ENCODE peak calls at places on chromosomes 16 and 17, in nine cellular contexts. One of them, this sample, is unnamed.

GRCh38 chr16:11090947-11091785 is 146.8 kb downstream of the CLEC16A start:
- DNase-seq in HepG2: no peak
- DNase-seq in tibial nerve: no peak
- DNase-seq in GM12878: no peak
- DNase-seq in sigmoid colon: no peak
- DNase-seq in A549: no peak
- DNase-seq in transverse colon: no peak
- DNase-seq in ovary: no peak
- DNase-seq in esophagus muscularis mucosa: no peak
- DNase-seq in this sample: no peak

GRCh38 chr17:3710951-3711383 is 12.7 kb upstream of the HASPIN start:
- DNase-seq in transverse colon: peak
- DNase-seq in ovary: no peak
- DNase-seq in GM12878: peak
- DNase-seq in HepG2: no peak
- DNase-seq in A549: no peak
- DNase-seq in tibial nerve: no peak
- DNase-seq in esophagus muscularis mucosa: no peak
- DNase-seq in sigmoid colon: no peak
- DNase-seq in this sample: no peak

GRCh38 chr17:48358203-48358602 is 71.8 kb downstream of the SKAP1 start:
- DNase-seq in ovary: no peak
- DNase-seq in sigmoid colon: no peak
- DNase-seq in esophagus muscularis mucosa: no peak
- DNase-seq in A549: no peak
- DNase-seq in GM12878: no peak
- DNase-seq in tibial nerve: no peak
- DNase-seq in transverse colon: no peak
- DNase-seq in HepG2: no peak
- DNase-seq in this sample: no peak

GRCh38 chr17:56913000-56913866 is 616 bp downstream of the TRIM25 start:
- DNase-seq in A549: no peak
- DNase-seq in tibial nerve: no peak
- DNase-seq in ovary: no peak
- DNase-seq in sigmoid colon: peak
- DNase-seq in transverse colon: no peak
- DNase-seq in HepG2: no peak
- DNase-seq in esophagus muscularis mucosa: no peak
- DNase-seq in GM12878: no peak
- DNase-seq in this sample: no peak

GRCh38 chr16:70255584-70255983 is 3.8 kb upstream of the EXOSC6 start:
- DNase-seq in sigmoid colon: no peak
- DNase-seq in tibial nerve: no peak
- DNase-seq in transverse colon: no peak
- DNase-seq in ovary: no peak
- DNase-seq in HepG2: no peak
- DNase-seq in GM12878: no peak
- DNase-seq in A549: no peak
- DNase-seq in esophagus muscularis mucosa: no peak
- DNase-seq in this sample: peak

GRCh38 chr17:16488572-16488997 is 3.4 kb downstream of the LRRC75A start:
- DNase-seq in tibial nerve: no peak
- DNase-seq in sigmoid colon: no peak
- DNase-seq in HepG2: no peak
- DNase-seq in GM12878: no peak
- DNase-seq in ovary: no peak
- DNase-seq in A549: no peak
- DNase-seq in esophagus muscularis mucosa: no peak
- DNase-seq in transverse colon: peak
- DNase-seq in this sample: peak

GRCh38 chr17:9002610-9003354 is 18.5 kb upstream of the NTN1 start:
- DNase-seq in GM12878: no peak
- DNase-seq in ovary: no peak
- DNase-seq in A549: peak
- DNase-seq in tibial nerve: no peak
- DNase-seq in esophagus muscularis mucosa: no peak
- DNase-seq in transverse colon: no peak
- DNase-seq in HepG2: no peak
- DNase-seq in sigmoid colon: no peak
- DNase-seq in this sample: no peak

GRCh38 chr16:85284138-85284897 is 172.0 kb upstream of the CIBAR2 start:
- DNase-seq in transverse colon: no peak
- DNase-seq in ovary: no peak
- DNase-seq in HepG2: no peak
- DNase-seq in sigmoid colon: no peak
- DNase-seq in esophagus muscularis mucosa: no peak
- DNase-seq in A549: no peak
- DNase-seq in tibial nerve: no peak
- DNase-seq in GM12878: no peak
- DNase-seq in this sample: no peak

GRCh38 chr16:64412578-64413280 is 709.1 kb downstream of the CDH11 start:
- DNase-seq in transverse colon: no peak
- DNase-seq in A549: no peak
- DNase-seq in sigmoid colon: no peak
- DNase-seq in HepG2: no peak
- DNase-seq in ovary: no peak
- DNase-seq in esophagus muscularis mucosa: no peak
- DNase-seq in GM12878: no peak
- DNase-seq in tibial nerve: no peak
- DNase-seq in this sample: no peak

GRCh38 chr17:40355123-40355803 is 9.3 kb downstream of the GJD3 start:
- DNase-seq in esophagus muscularis mucosa: no peak
- DNase-seq in ovary: peak
- DNase-seq in A549: peak
- DNase-seq in tibial nerve: peak
- DNase-seq in HepG2: peak
- DNase-seq in GM12878: no peak
- DNase-seq in transverse colon: peak
- DNase-seq in sigmoid colon: peak
- DNase-seq in this sample: peak

GRCh38 chr16:11133344-11133921 is 122.6 kb downstream of the SOCS1 start:
- DNase-seq in transverse colon: peak
- DNase-seq in HepG2: peak
- DNase-seq in GM12878: no peak
- DNase-seq in tibial nerve: peak
- DNase-seq in esophagus muscularis mucosa: no peak
- DNase-seq in A549: no peak
- DNase-seq in ovary: peak
- DNase-seq in sigmoid colon: peak
- DNase-seq in this sample: peak

GRCh38 chr16:10846213-10846998 is 27.8 kb upstream of the TVP23A start:
- DNase-seq in GM12878: no peak
- DNase-seq in HepG2: no peak
- DNase-seq in sigmoid colon: no peak
- DNase-seq in esophagus muscularis mucosa: no peak
- DNase-seq in transverse colon: no peak
- DNase-seq in ovary: no peak
- DNase-seq in A549: no peak
- DNase-seq in tibial nerve: no peak
- DNase-seq in this sample: no peak

GRCh38 chr16:57314161-57314785 is 29.8 kb upstream of the PLLP start:
- DNase-seq in tibial nerve: no peak
- DNase-seq in transverse colon: no peak
- DNase-seq in sigmoid colon: peak
- DNase-seq in HepG2: no peak
- DNase-seq in A549: no peak
- DNase-seq in ovary: no peak
- DNase-seq in esophagus muscularis mucosa: peak
- DNase-seq in GM12878: no peak
- DNase-seq in this sample: peak
- TF ChIP-seq EP300 in tibial nerve: no peak
- TF ChIP-seq EP300 in transverse colon: no peak
- TF ChIP-seq EP300 in sigmoid colon: no peak
- TF ChIP-seq EP300 in HepG2: no peak
- TF ChIP-seq EP300 in A549: no peak
- TF ChIP-seq EP300 in ovary: no peak
- TF ChIP-seq EP300 in esophagus muscularis mucosa: no peak
- TF ChIP-seq EP300 in GM12878: no peak
- TF ChIP-seq EP300 in this sample: no peak

DNA sequence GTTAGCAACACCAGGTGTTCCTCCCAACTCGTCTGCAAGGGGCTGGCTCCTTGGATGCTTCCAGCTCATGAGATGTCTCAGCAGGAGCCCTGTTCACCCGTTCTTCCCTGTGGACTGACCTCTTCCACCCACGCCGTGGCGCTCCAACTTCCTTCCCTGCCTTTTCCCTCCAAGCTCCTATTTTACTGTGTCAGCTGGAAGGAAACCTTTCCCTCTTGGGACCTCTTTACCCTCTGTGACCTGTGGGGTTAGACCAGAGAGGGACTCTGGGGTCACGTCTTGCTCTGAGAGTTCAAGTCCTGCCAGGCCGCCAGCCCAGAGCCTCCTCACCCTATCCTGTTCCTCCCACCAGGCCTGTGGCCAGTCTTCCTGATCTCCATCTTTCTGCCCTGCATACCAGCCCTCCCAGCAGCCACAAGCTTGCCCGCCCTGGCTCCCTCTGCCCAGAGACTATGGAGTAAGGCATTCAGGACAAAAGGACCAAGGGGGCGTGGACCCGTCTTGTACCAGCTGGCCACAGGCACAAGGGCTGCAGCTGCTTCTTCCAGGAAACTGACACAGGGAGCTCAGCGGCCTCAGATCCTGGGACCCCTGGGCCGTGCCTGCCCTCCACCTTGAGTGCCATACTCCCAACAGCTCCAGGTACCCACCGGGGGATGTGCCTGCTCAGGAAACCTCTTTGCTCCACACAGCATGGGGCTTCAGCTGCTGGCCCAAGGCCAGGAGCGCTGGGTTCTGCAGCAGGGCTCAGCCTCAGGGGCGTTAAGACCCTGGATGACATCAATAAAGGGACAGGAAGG is 3.0 kb downstream of the PAQR4 start:
- DNase-seq in tibial nerve: no peak
- DNase-seq in esophagus muscularis mucosa: no peak
- DNase-seq in transverse colon: no peak
- DNase-seq in ovary: no peak
- DNase-seq in sigmoid colon: no peak
- DNase-seq in HepG2: no peak
- DNase-seq in A549: no peak
- DNase-seq in GM12878: no peak
- DNase-seq in this sample: no peak
- TF ChIP-seq POLR2A in tibial nerve: no peak
- TF ChIP-seq POLR2A in esophagus muscularis mucosa: no peak
- TF ChIP-seq POLR2A in transverse colon: no peak
- TF ChIP-seq POLR2A in ovary: no peak
- TF ChIP-seq POLR2A in sigmoid colon: no peak
- TF ChIP-seq POLR2A in HepG2: peak
- TF ChIP-seq POLR2A in A549: no peak
- TF ChIP-seq POLR2A in GM12878: no peak
- TF ChIP-seq POLR2A in this sample: no peak

GRCh38 chr17:50850640-50851039 is 15.3 kb downstream of the WFIKKN2 start:
- DNase-seq in GM12878: no peak
- DNase-seq in ovary: no peak
- DNase-seq in A549: no peak
- DNase-seq in transverse colon: no peak
- DNase-seq in sigmoid colon: no peak
- DNase-seq in tibial nerve: no peak
- DNase-seq in esophagus muscularis mucosa: no peak
- DNase-seq in HepG2: no peak
- DNase-seq in this sample: no peak
- TF ChIP-seq EP300 in GM12878: no peak
- TF ChIP-seq EP300 in ovary: no peak
- TF ChIP-seq EP300 in A549: no peak
- TF ChIP-seq EP300 in transverse colon: no peak
- TF ChIP-seq EP300 in sigmoid colon: no peak
- TF ChIP-seq EP300 in tibial nerve: no peak
- TF ChIP-seq EP300 in esophagus muscularis mucosa: no peak
- TF ChIP-seq EP300 in HepG2: no peak
- TF ChIP-seq EP300 in this sample: no peak

DNA sequence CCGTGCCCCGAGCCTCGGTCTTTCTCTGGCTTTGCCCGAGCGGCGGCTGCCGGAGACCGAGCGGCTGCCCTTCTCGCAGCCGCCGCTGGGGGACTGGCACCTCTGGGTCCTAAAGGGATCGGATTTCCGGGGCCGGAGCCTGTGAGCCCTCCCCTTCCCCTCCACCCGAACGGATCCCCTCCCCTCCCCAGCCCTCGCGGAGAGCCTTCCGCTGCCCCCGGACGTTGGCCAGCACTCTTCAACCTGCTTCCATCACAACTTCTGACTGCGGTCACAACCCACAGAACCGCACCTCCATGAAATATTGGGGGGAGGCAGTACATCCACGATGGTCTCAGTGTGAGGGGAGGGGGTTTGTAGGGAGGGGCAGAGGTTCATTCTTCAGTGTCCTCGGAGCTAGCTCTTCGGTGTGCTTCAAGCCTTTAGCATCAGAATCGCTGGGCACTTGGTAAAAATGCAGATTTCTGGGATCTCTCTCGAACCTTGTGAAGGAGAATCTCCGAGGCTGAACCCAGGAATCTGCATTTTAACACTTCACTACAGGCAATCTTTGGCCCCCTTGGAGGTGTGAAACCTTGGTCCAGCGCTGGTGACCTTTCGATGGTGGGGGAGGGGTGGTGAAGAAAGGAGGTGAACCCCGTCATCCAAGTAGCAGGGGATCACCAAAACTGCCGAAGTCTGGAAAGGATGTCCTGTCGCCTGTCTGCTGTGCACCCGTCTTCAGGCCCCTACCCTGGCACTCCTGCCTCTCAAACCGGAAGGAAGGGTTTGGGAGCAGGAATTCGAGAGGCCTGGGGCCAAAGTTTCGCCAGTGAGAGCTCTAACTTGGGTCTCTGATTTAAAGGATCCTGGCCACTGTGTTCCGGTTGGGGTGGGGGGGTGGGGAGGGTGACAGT is 812 bp upstream of the PPP1R9B start:
- DNase-seq in ovary: peak
- DNase-seq in HepG2: peak
- DNase-seq in GM12878: peak
- DNase-seq in esophagus muscularis mucosa: peak
- DNase-seq in sigmoid colon: peak
- DNase-seq in transverse colon: peak
- DNase-seq in A549: peak
- DNase-seq in tibial nerve: peak
- DNase-seq in this sample: peak
- TF ChIP-seq POLR2A in ovary: no peak
- TF ChIP-seq POLR2A in HepG2: peak
- TF ChIP-seq POLR2A in GM12878: peak
- TF ChIP-seq POLR2A in esophagus muscularis mucosa: no peak
- TF ChIP-seq POLR2A in sigmoid colon: no peak
- TF ChIP-seq POLR2A in transverse colon: no peak
- TF ChIP-seq POLR2A in A549: peak
- TF ChIP-seq POLR2A in tibial nerve: peak
- TF ChIP-seq POLR2A in this sample: no peak